ENCODE peak calls at places on chromosome 9, in six cellular contexts. F is body of pancreas; Y is kidney epithelial cell; X is CD4-positive, alpha-beta memory T cell; Q is lower lobe of right lung; S is GM19239. H is an unnamed sample.
A peak's percentile ranks its signal among the peaks of the same experiment; 100 is the strongest.

GRCh38 chr9:105912868-105913516 is 218.7 kb downstream of the TMEM38B start:
- DNase-seq in F (no peak), Y (no peak), X (no peak), Q (no peak), S (no peak), H (no peak)

GRCh38 chr9:70263421-70263820 is 4.6 kb downstream of the SMC5 start:
- DNase-seq in F (no peak), Y (no peak), X (no peak), Q (no peak), S (no peak), H (no peak)

GRCh38 chr9:95132406-95133350 is 184.8 kb downstream of the FANCC start:
- DNase-seq in F (no peak), Y (no peak), X (no peak), Q (no peak), S (no peak), H (no peak)

GRCh38 chr9:131019387-131020239 is 10.6 kb downstream of the LAMC3 start:
- DNase-seq in F (no peak), Y (no peak), X (no peak), Q (no peak), S (no peak), H (no peak)

GRCh38 chr9:76424491-76424890 is 30.3 kb upstream of the RFK start:
- DNase-seq in F (no peak), Y (no peak), X (no peak), Q (no peak), S (no peak), H (no peak)

GRCh38 chr9:129203556-129203909 is 25.5 kb upstream of the IER5L start:
- DNase-seq in F (no peak), Y (no peak), X (no peak), Q (no peak), S (no peak), H (no peak)

GRCh38 chr9:76887003-76887821 is 18.7 kb downstream of the PRUNE2 start:
- DNase-seq in F (no peak), Y (no peak), X (no peak), Q (no peak), S (no peak), H (peak; percentile 61)

GRCh38 chr9:120980951-120981350 is 54.4 kb upstream of the TRAF1 start:
- DNase-seq in F (no peak), Y (no peak), X (no peak), Q (no peak), S (no peak), H (no peak)

GRCh38 chr9:137253717-137254623 is 1.2 kb upstream of the NELFB start:
- DNase-seq in F (peak; percentile 61), Y (no peak), X (no peak), Q (no peak), S (no peak), H (no peak)

GRCh38 chr9:68509689-68510088 is 31.0 kb downstream of the TMEM252 start:
- DNase-seq in F (no peak), Y (no peak), X (no peak), Q (no peak), S (no peak), H (no peak)

GRCh38 chr9:89426389-89426961 is 71.4 kb downstream of the SEMA4D start:
- DNase-seq in F (no peak), Y (no peak), X (no peak), Q (peak; percentile 37), S (peak; percentile 67), H (peak; percentile 62)

GRCh38 chr9:129415954-129416651 is 204.8 kb downstream of the C9orf50 start:
- DNase-seq in F (no peak), Y (no peak), X (no peak), Q (no peak), S (no peak), H (no peak)

GRCh38 chr9:82133973-82134372 is 145.4 kb downstream of the SPATA31D1 start:
- DNase-seq in F (no peak), Y (no peak), X (no peak), Q (no peak), S (no peak), H (no peak)

GRCh38 chr9:125538092-125538473 is 168.9 kb downstream of the MAPKAP1 start:
- DNase-seq in F (peak; percentile 72), Y (peak; percentile 86), X (no peak), Q (no peak), S (no peak), H (peak; percentile 60)

H was measured in transverse colon.